ENCODE peak calls at places on chromosomes 12 and 14, in four cellular contexts. One of them, this sample, is unnamed.

GRCh38 chr14:75662966-75663365 is 1.9 kb downstream of the TTLL5 start:
- DNase-seq in SK-N-SH: no peak
- DNase-seq in GM12878: no peak
- DNase-seq in K562: no peak
- DNase-seq in this sample: no peak

GRCh38 chr12:130761537-130762318 is 45.6 kb upstream of the RIMBP2 start:
- DNase-seq in SK-N-SH: peak; percentile 90
- DNase-seq in GM12878: no peak
- DNase-seq in K562: peak; percentile 72
- DNase-seq in this sample: peak; percentile 58

GRCh38 chr12:131787143-131787660 is 41.0 kb upstream of the MMP17 start:
- DNase-seq in SK-N-SH: no peak
- DNase-seq in GM12878: no peak
- DNase-seq in K562: no peak
- DNase-seq in this sample: no peak

GRCh38 chr12:65823481-65824313 is 586 bp upstream of the HMGA2 start:
- DNase-seq in SK-N-SH: peak; percentile 41
- DNase-seq in GM12878: no peak
- DNase-seq in K562: no peak
- DNase-seq in this sample: no peak

GRCh38 chr14:39154594-39155189 is 15.4 kb downstream of the TRAPPC6B start:
- DNase-seq in SK-N-SH: no peak
- DNase-seq in GM12878: no peak
- DNase-seq in K562: no peak
- DNase-seq in this sample: no peak

GRCh38 chr12:44342371-44342770 is 506.5 kb downstream of the TMEM117 start:
- DNase-seq in SK-N-SH: no peak
- DNase-seq in GM12878: no peak
- DNase-seq in K562: no peak
- DNase-seq in this sample: no peak

GRCh38 chr14:73715707-73716106 is 1.5 kb upstream of the PNMA1 start:
- DNase-seq in SK-N-SH: peak; percentile 9
- DNase-seq in GM12878: no peak
- DNase-seq in K562: no peak
- DNase-seq in this sample: no peak

GRCh38 chr14:69882086-69882864 is 3.1 kb downstream of the SMOC1 start:
- DNase-seq in SK-N-SH: peak; percentile 45
- DNase-seq in GM12878: no peak
- DNase-seq in K562: no peak
- DNase-seq in this sample: no peak

GRCh38 chr14:73007835-73008234 is 19.1 kb downstream of the ZFYVE1 start:
- DNase-seq in SK-N-SH: no peak
- DNase-seq in GM12878: no peak
- DNase-seq in K562: no peak
- DNase-seq in this sample: no peak

GRCh38 chr12:70721216-70721615 is 84.0 kb upstream of the PTPRB start:
- DNase-seq in SK-N-SH: no peak
- DNase-seq in GM12878: no peak
- DNase-seq in K562: no peak
- DNase-seq in this sample: no peak

GRCh38 chr14:101118746-101119610 is 215.5 kb upstream of the RTL1 start:
- DNase-seq in SK-N-SH: peak; percentile 18
- DNase-seq in GM12878: no peak
- DNase-seq in K562: no peak
- DNase-seq in this sample: no peak

GRCh38 chr14:81582420-81582819 is 48.8 kb upstream of the SEL1L start:
- DNase-seq in SK-N-SH: no peak
- DNase-seq in GM12878: no peak
- DNase-seq in K562: no peak
- DNase-seq in this sample: no peak

GRCh38 chr12:113174461-113175384 is 10.6 kb downstream of the DDX54 start:
- DNase-seq in SK-N-SH: peak; percentile 91
- DNase-seq in GM12878: no peak
- DNase-seq in K562: peak; percentile 84
- DNase-seq in this sample: no peak

GRCh38 chr12:118145113-118145797 is 9.3 kb downstream of the PEBP1 start:
- DNase-seq in SK-N-SH: no peak
- DNase-seq in GM12878: no peak
- DNase-seq in K562: no peak
- DNase-seq in this sample: no peak

GRCh38 chr12:130435331-130435730 is 97.6 kb downstream of the PIWIL1 start:
- DNase-seq in SK-N-SH: no peak
- DNase-seq in GM12878: no peak
- DNase-seq in K562: no peak
- DNase-seq in this sample: no peak

GRCh38 chr12:130839770-130840355 is 813 bp upstream of the STX2 start:
- DNase-seq in SK-N-SH: no peak
- DNase-seq in GM12878: no peak
- DNase-seq in K562: no peak
- DNase-seq in this sample: no peak

GRCh38 chr14:68822132-68822651 is 29.3 kb upstream of the ZFP36L1 start:
- DNase-seq in SK-N-SH: peak; percentile 9
- DNase-seq in GM12878: peak; percentile 91
- DNase-seq in K562: no peak
- DNase-seq in this sample: no peak

GRCh38 chr12:121537814-121538698 is 42.8 kb downstream of the KDM2B start:
- DNase-seq in SK-N-SH: peak; percentile 79
- DNase-seq in GM12878: no peak
- DNase-seq in K562: no peak
- DNase-seq in this sample: peak; percentile 39

GRCh38 chr12:83114042-83114441 is 427.3 kb downstream of the TMTC2 start:
- DNase-seq in SK-N-SH: no peak
- DNase-seq in GM12878: no peak
- DNase-seq in K562: no peak
- DNase-seq in this sample: no peak

GRCh38 chr14:79916281-79916680 is 295.0 kb downstream of the DIO2 start:
- DNase-seq in SK-N-SH: no peak
- DNase-seq in GM12878: no peak
- DNase-seq in K562: no peak
- DNase-seq in this sample: no peak

GRCh38 chr14:66514206-66514605 is 6.3 kb downstream of the GPHN start:
- DNase-seq in SK-N-SH: no peak
- DNase-seq in GM12878: no peak
- DNase-seq in K562: no peak
- DNase-seq in this sample: no peak

GRCh38 chr14:64303471-64303917 is 9.3 kb upstream of the ESR2 start:
- DNase-seq in SK-N-SH: peak; percentile 65
- DNase-seq in GM12878: peak; percentile 28
- DNase-seq in K562: peak; percentile 41
- DNase-seq in this sample: peak; percentile 1

GRCh38 chr14:100773331-100774163 is 46.9 kb downstream of the DLK1 start:
- DNase-seq in SK-N-SH: no peak
- DNase-seq in GM12878: no peak
- DNase-seq in K562: no peak
- DNase-seq in this sample: no peak

GRCh38 chr12:112236386-112236785 is 111.0 kb downstream of the TRAFD1 start:
- DNase-seq in SK-N-SH: no peak
- DNase-seq in GM12878: no peak
- DNase-seq in K562: no peak
- DNase-seq in this sample: no peak

GRCh38 chr12:58248599-58248998 is 307.2 kb downstream of the ATP23 start:
- DNase-seq in SK-N-SH: no peak
- DNase-seq in GM12878: no peak
- DNase-seq in K562: no peak
- DNase-seq in this sample: peak; percentile 40

GRCh38 chr12:39764944-39765560 is 145.4 kb upstream of the ABCD2 start:
- DNase-seq in SK-N-SH: peak; percentile 39
- DNase-seq in GM12878: no peak
- DNase-seq in K562: peak; percentile 30
- DNase-seq in this sample: peak; percentile 7

GRCh38 chr14:51188566-51189185 is 51.4 kb upstream of the TMX1 start:
- DNase-seq in SK-N-SH: no peak
- DNase-seq in GM12878: no peak
- DNase-seq in K562: no peak
- DNase-seq in this sample: no peak

DNA sequence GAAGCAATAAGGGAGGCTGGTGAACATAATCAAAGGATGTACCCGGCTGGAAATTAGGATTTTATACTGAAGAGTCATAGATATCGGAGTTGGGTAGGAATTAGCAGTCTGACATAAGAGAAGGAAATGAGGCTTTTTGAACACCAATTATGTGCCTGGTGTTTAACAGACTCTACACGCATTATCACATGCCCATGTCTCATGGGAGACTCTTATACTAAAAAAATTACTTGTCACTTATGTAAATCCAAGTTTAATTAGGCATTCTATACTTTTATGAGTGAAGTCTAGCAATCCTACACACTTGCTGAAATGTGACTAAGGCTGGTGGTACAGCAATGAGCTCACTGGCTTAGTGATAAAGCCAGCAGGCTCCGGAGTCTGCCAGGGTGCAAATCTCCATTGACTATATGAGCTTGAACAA is 93.5 kb downstream of the NUAK1 start:
- DNase-seq in SK-N-SH: no peak
- DNase-seq in GM12878: no peak
- DNase-seq in K562: no peak
- DNase-seq in this sample: no peak
- TF ChIP-seq GABPA in SK-N-SH: no peak
- TF ChIP-seq GABPA in GM12878: no peak
- TF ChIP-seq GABPA in K562: no peak
- TF ChIP-seq GABPA in this sample: no peak

GRCh38 chr12:49548822-49549648 is 10.2 kb downstream of the KCNH3 start:
- DNase-seq in SK-N-SH: peak; percentile 38
- DNase-seq in GM12878: no peak
- DNase-seq in K562: peak; percentile 63
- DNase-seq in this sample: no peak
- H3K4me3 ChIP-seq in SK-N-SH: no peak overlapping the region
- H3K4me3 ChIP-seq in GM12878: no peak overlapping the region
- H3K4me3 ChIP-seq in K562: no peak overlapping the region
- H3K4me3 ChIP-seq in this sample: no peak overlapping the region

DNA sequence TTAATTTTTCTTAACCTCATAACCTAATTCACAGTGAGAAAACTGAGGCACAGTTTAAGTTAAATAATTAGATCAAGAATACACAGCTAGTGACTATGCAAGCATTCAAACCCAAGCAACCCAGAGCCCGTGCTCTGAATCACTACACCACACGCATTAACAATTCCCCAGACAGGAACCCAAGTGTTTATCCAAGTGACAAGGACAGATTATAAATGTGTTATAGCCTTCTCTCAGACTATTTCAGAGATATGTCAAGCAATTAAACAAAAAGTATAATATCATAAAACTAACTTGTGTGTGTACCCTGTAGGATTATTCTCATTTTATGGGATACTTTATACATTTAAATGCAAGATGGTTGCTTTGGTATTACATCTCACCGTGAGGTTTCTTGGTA is 43.8 kb downstream of the MED13L start:
- DNase-seq in SK-N-SH: no peak
- DNase-seq in GM12878: no peak
- DNase-seq in K562: no peak
- DNase-seq in this sample: no peak
- TF ChIP-seq REST in SK-N-SH: no peak
- TF ChIP-seq REST in GM12878: no peak
- TF ChIP-seq REST in K562: no peak
- TF ChIP-seq REST in this sample: no peak

GRCh38 chr12:123126294-123127144 is 24.4 kb downstream of the PITPNM2 start:
- DNase-seq in SK-N-SH: no peak
- DNase-seq in GM12878: no peak
- DNase-seq in K562: peak; percentile 86
- DNase-seq in this sample: no peak
- TF ChIP-seq GABPA in SK-N-SH: no peak
- TF ChIP-seq GABPA in GM12878: no peak
- TF ChIP-seq GABPA in K562: no peak
- TF ChIP-seq GABPA in this sample: no peak

GRCh38 chr14:102544034-102544744 is 34.6 kb upstream of the ANKRD9 start:
- DNase-seq in SK-N-SH: peak; percentile 27
- DNase-seq in GM12878: no peak
- DNase-seq in K562: no peak
- DNase-seq in this sample: no peak
- H3K4me3 ChIP-seq in SK-N-SH: no peak overlapping the region
- H3K4me3 ChIP-seq in GM12878: no peak overlapping the region
- H3K4me3 ChIP-seq in K562: no peak overlapping the region
- H3K4me3 ChIP-seq in this sample: no peak overlapping the region

This sample was measured in HL-60.